ENCODE peak calls at places on chromosomes 3 and 15, in seven cellular contexts. S is A549; Q is glutamatergic neuron; Z is left ventricle myocardium inferior; J is brain microvascular endothelial cell; M is neural progenitor cell; T is CD8-positive, alpha-beta T cell. F is an unnamed sample.

GRCh38 chr3:126245811-126246727 is 65.7 kb upstream of the ALDH1L1 start:
- DNase-seq in S (peak; percentile 54), Q (peak; percentile 56), Z (no peak), J (peak; percentile 57), M (peak; percentile 72), T (no peak), F (peak; percentile 81)

GRCh38 chr3:148698190-148698806 is 595 bp downstream of the AGTR1 start:
- DNase-seq in S (no peak), Q (no peak), Z (no peak), J (no peak), M (no peak), T (no peak), F (no peak)

GRCh38 chr15:52100807-52101206 is 11.8 kb downstream of the BCL2L10 start:
- DNase-seq in S (peak; percentile 63), Q (no peak), Z (peak; percentile 79), J (peak; percentile 97), M (no peak), T (no peak), F (no peak)

GRCh38 chr3:100710355-100711198 is 1.3 kb downstream of the TFG start:
- DNase-seq in S (peak; percentile 82), Q (peak; percentile 47), Z (no peak), J (peak; percentile 79), M (peak; percentile 47), T (peak; percentile 36), F (peak; percentile 75)

GRCh38 chr15:85024509-85025336 is 43.1 kb downstream of the PDE8A start:
- DNase-seq in S (peak; percentile 41), Q (no peak), Z (no peak), J (peak; percentile 82), M (no peak), T (no peak), F (no peak)

GRCh38 chr3:66107855-66108254 is 69.1 kb upstream of the MAGI1 start:
- DNase-seq in S (no peak), Q (no peak), Z (no peak), J (peak; percentile 78), M (no peak), T (no peak), F (peak; percentile 49)

GRCh38 chr3:61682671-61683408 is 121.5 kb downstream of the PTPRG start:
- DNase-seq in S (no peak), Q (peak; percentile 65), Z (no peak), J (no peak), M (peak; percentile 36), T (no peak), F (no peak)

GRCh38 chr15:45385568-45385967 is 7.2 kb upstream of the GATM start:
- DNase-seq in S (no peak), Q (no peak), Z (no peak), J (no peak), M (no peak), T (no peak), F (no peak)

GRCh38 chr15:42577514-42578031 is 2.2 kb downstream of the STARD9 start:
- DNase-seq in S (no peak), Q (no peak), Z (no peak), J (peak; percentile 57), M (no peak), T (no peak), F (peak; percentile 60)

GRCh38 chr15:101447561-101448071 is 41.9 kb downstream of the PCSK6 start:
- DNase-seq in S (no peak), Q (no peak), Z (peak; percentile 56), J (no peak), M (no peak), T (no peak), F (peak; percentile 28)

GRCh38 chr3:186760141-186760813 is 23.1 kb upstream of the EIF4A2 start:
- DNase-seq in S (no peak), Q (no peak), Z (no peak), J (no peak), M (no peak), T (no peak), F (no peak)

GRCh38 chr15:66780172-66780972 is 78.3 kb downstream of the SMAD6 start:
- DNase-seq in S (peak; percentile 44), Q (no peak), Z (no peak), J (peak; percentile 72), M (no peak), T (no peak), F (no peak)

GRCh38 chr3:127985216-127985615 is 67.0 kb upstream of the SEC61A1 start:
- DNase-seq in S (no peak), Q (no peak), Z (no peak), J (no peak), M (no peak), T (no peak), F (no peak)

GRCh38 chr3:37768107-37768809 is 93.4 kb upstream of the CTDSPL start:
- DNase-seq in S (peak; percentile 11), Q (no peak), Z (no peak), J (peak; percentile 53), M (no peak), T (no peak), F (no peak)

GRCh38 chr15:27714675-27715074 is 384.4 kb downstream of the OCA2 start:
- DNase-seq in S (peak; percentile 14), Q (no peak), Z (no peak), J (no peak), M (no peak), T (no peak), F (peak; percentile 79)

GRCh38 chr3:25661694-25662455 is 2.8 kb downstream of the TOP2B start:
- DNase-seq in S (no peak), Q (no peak), Z (no peak), J (no peak), M (no peak), T (no peak), F (no peak)

GRCh38 chr3:170869645-170870593 is at the start of gene RPL22L1:
- DNase-seq in S (peak; percentile 94), Q (peak; percentile 93), Z (peak; percentile 93), J (peak; percentile 93), M (peak; percentile 97), T (peak; percentile 93), F (peak; percentile 97)

GRCh38 chr3:9169951-9170850 is 79.2 kb downstream of the SRGAP3 start:
- DNase-seq in S (no peak), Q (no peak), Z (no peak), J (no peak), M (no peak), T (no peak), F (no peak)

GRCh38 chr3:53680026-53680425 is 166.2 kb downstream of the CHDH start:
- DNase-seq in S (no peak), Q (peak; percentile 39), Z (peak; percentile 24), J (no peak), M (peak; percentile 60), T (no peak), F (no peak)

GRCh38 chr3:52305926-52306325 is 10.2 kb upstream of the DNAH1 start:
- DNase-seq in S (no peak), Q (no peak), Z (no peak), J (no peak), M (no peak), T (no peak), F (no peak)

GRCh38 chr3:11721114-11721440 is 77.4 kb upstream of the VGLL4 start:
- DNase-seq in S (no peak), Q (no peak), Z (no peak), J (no peak), M (peak; percentile 56), T (no peak), F (no peak)

GRCh38 chr15:77494073-77494472 is 73.4 kb downstream of the HMG20A start:
- DNase-seq in S (no peak), Q (no peak), Z (no peak), J (no peak), M (no peak), T (no peak), F (no peak)

GRCh38 chr3:45778761-45779201 is 17.6 kb downstream of the SLC6A20 start:
- DNase-seq in S (no peak), Q (no peak), Z (no peak), J (no peak), M (no peak), T (no peak), F (peak; percentile 33)

GRCh38 chr3:120048355-120048754 is 45.9 kb downstream of the GSK3B start:
- DNase-seq in S (no peak), Q (no peak), Z (no peak), J (no peak), M (no peak), T (no peak), F (no peak)

GRCh38 chr3:11459147-11459837 is 184.4 kb downstream of the VGLL4 start:
- DNase-seq in S (no peak), Q (no peak), Z (no peak), J (no peak), M (no peak), T (no peak), F (no peak)

GRCh38 chr3:49158108-49158709 is 7.9 kb downstream of the CCDC71 start:
- DNase-seq in S (peak; percentile 41), Q (peak; percentile 61), Z (no peak), J (no peak), M (peak; percentile 63), T (peak; percentile 65), F (peak; percentile 90)
- TF ChIP-seq CTCF in S (peak; percentile 36), Q (peak; percentile 19), Z (peak; percentile 51), J (peak; percentile 48), M (peak; percentile 61), T (peak; percentile 61), F (peak; percentile 77)

DNA sequence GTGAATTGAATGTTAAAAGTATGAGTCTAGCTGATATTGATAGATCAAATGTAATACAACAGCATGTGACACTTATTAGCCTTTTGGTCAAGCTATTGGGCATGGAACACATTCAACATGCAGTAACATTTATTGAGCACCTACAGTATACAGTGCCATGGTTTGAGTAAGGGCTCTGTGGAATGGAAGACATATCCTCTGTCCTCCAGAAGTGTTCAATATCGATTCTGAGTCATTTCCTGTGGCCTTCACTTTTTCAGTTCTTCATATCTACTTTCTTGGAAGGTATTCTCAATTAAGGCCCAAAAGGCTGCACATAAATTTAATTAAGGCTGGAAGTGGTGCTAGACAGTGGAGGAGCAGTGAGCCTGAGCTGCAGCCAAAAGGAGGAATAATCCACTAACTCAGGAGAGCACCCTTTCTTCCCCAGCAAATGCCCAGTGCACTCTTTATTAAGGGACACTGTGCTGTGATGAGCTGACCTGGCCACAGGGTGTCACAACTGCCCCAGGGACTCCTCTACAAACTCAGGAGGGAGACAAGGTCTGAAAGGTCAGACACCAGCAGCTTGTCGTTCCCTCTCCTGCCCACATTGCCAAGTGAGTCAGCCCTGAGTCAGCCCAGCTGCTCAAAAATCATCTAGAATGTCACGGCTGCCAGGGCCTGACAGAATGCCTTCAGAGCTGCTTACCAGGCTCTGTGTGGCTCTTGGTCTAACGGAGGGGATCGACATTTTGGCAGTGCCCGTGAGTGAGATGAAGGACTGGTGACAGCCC is 544.8 kb downstream of the AGBL1 start:
- DNase-seq in S (peak; percentile 93), Q (peak; percentile 26), Z (peak; percentile 72), J (peak; percentile 86), M (peak; percentile 84), T (peak; percentile 67), F (peak; percentile 93)
- TF ChIP-seq CTCF in S (peak; percentile 91), Q (peak; percentile 9), Z (peak; percentile 73), J (peak; percentile 78), M (peak; percentile 75), T (no peak), F (peak; percentile 86)

DNA sequence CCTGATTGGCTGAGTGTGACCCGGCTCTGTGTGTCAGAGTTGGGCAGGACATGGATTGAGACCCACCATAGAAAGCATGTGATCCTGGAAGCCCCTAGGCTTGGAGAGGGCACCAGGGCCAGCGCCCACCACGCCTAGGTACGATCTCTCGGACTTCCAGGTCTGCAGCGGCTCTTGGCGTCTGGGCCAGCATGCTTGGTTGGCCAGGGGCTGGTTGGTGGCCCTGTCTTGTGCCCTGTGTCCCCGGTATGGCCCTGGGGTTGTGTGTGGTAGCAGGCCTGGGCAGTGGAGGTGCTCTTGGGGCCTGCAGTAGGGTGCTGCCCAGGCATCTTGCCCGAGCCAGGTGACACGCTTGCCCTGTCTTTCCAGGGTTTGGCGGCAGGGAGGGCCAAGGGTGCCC is 210.6 kb downstream of the UBE3A start:
- DNase-seq in S (no peak), Q (no peak), Z (no peak), J (no peak), M (no peak), T (no peak), F (no peak)
- TF ChIP-seq CTCF in S (no peak), Q (no peak), Z (no peak), J (no peak), M (no peak), T (no peak), F (no peak)

GRCh38 chr3:165254812-165255211 is 58.6 kb upstream of the SLITRK3 start:
- DNase-seq in S (peak; percentile 72), Q (no peak), Z (no peak), J (peak; percentile 29), M (peak; percentile 50), T (no peak), F (no peak)
- TF ChIP-seq CTCF in S (peak; percentile 46), Q (peak; percentile 27), Z (no peak), J (peak; percentile 19), M (peak; percentile 54), T (no peak), F (peak; percentile 71)

F was measured in endodermal cell.